ENCODE peak calls at places on chromosomes 11 and 22, in nine cellular contexts. D, X, M, Q, J, S, P, C and G are unnamed samples.

GRCh38 chr22:26429458-26430238 is 588 bp downstream of the ASPHD2 start:
- DNase-seq in J (no peak), S (no peak), D (no peak), M (no peak), P (no peak), X (no peak), C (no peak), Q (no peak), G (no peak)

GRCh38 chr11:109964487-109964886 is 128.7 kb upstream of the ZC3H12C start:
- DNase-seq in X (no peak), P (no peak), J (no peak), D (no peak), Q (no peak), C (no peak), S (no peak), M (no peak), G (no peak)

GRCh38 chr22:24427500-24428164 is at the start of gene ADORA2A:
- DNase-seq in X (peak), C (no peak), Q (no peak), S (no peak), J (no peak), M (no peak), D (no peak), P (no peak), G (peak)

GRCh38 chr11:28674432-28675076 is 566.4 kb downstream of the METTL15 start:
- DNase-seq in M (peak), J (peak), P (no peak), Q (no peak), X (no peak), D (peak), S (peak), C (peak), G (no peak)

GRCh38 chr22:29713156-29713715 is 6.6 kb upstream of the CABP7 start:
- DNase-seq in Q (no peak), D (no peak), S (no peak), J (no peak), X (no peak), P (no peak), C (no peak), M (no peak), G (no peak)

GRCh38 chr22:45207981-45208664 is 32.6 kb downstream of the KIAA0930 start:
- DNase-seq in M (no peak), P (no peak), C (peak), X (no peak), J (peak), S (no peak), Q (no peak), D (no peak), G (no peak)

GRCh38 chr11:74806267-74806666 is 57.6 kb downstream of the RNF169 start:
- DNase-seq in M (no peak), S (peak), P (no peak), X (no peak), Q (no peak), C (no peak), D (no peak), J (no peak), G (no peak)

GRCh38 chr11:36131719-36132349 is 157.4 kb downstream of the COMMD9 start:
- DNase-seq in P (no peak), M (no peak), D (no peak), Q (peak), C (no peak), S (peak), J (peak), X (peak), G (peak)

GRCh38 chr11:23473782-23474181 is 613.5 kb upstream of the CCDC179 start:
- DNase-seq in Q (no peak), S (no peak), D (no peak), P (no peak), C (no peak), J (no peak), M (no peak), X (no peak), G (no peak)

GRCh38 chr11:64856382-64857227 is 12.2 kb upstream of the CDC42BPG start:
- DNase-seq in M (no peak), S (peak), J (peak), P (peak), X (no peak), D (peak), C (no peak), Q (peak), G (peak)

GRCh38 chr11:118913411-118914125 is 12.2 kb downstream of the BCL9L start:
- DNase-seq in P (no peak), D (no peak), M (no peak), S (no peak), Q (no peak), C (no peak), X (no peak), J (no peak), G (no peak)

GRCh38 chr11:93740802-93741093 is 547 bp downstream of the TAF1D start:
- DNase-seq in S (peak), C (no peak), M (peak), J (peak), P (peak), D (peak), X (peak), Q (peak), G (peak)

GRCh38 chr11:69504576-69505420 is 23.3 kb downstream of the LINC01488 start:
- DNase-seq in M (no peak), X (no peak), P (no peak), D (no peak), J (no peak), C (no peak), Q (no peak), S (no peak), G (no peak)

GRCh38 chr22:26550498-26551033 is 38.3 kb upstream of the TFIP11 start:
- DNase-seq in M (peak), J (peak), C (peak), P (peak), Q (peak), S (no peak), D (peak), X (peak), G (no peak)

GRCh38 chr11:65266210-65266609 is 4.4 kb downstream of the POLA2 start:
- DNase-seq in Q (no peak), M (no peak), S (no peak), D (no peak), C (no peak), J (no peak), X (no peak), P (no peak), G (no peak)

GRCh38 chr11:77047007-77047927 is 13.1 kb downstream of the B3GNT6 start:
- DNase-seq in Q (peak), C (peak), D (peak), M (peak), S (peak), P (no peak), J (peak), X (peak), G (peak)

GRCh38 chr11:32892355-32893090 is at the start of gene QSER1:
- DNase-seq in X (peak), C (no peak), P (peak), J (peak), D (peak), M (no peak), S (peak), Q (peak), G (peak)

GRCh38 chr22:33020721-33021120 is 37.5 kb downstream of the SYN3 start:
- DNase-seq in Q (no peak), P (no peak), J (no peak), D (no peak), C (no peak), S (no peak), M (no peak), X (no peak), G (no peak)

GRCh38 chr22:33402325-33402724 is 344.1 kb upstream of the SYN3 start:
- DNase-seq in P (no peak), M (no peak), D (no peak), C (no peak), Q (no peak), S (no peak), J (no peak), X (no peak), G (no peak)

GRCh38 chr11:123544631-123545375 is 109.6 kb downstream of the SCN3B start:
- DNase-seq in D (no peak), Q (peak), J (no peak), C (no peak), X (no peak), P (no peak), S (no peak), M (no peak), G (no peak)

GRCh38 chr11:122642971-122643370 is 12.6 kb upstream of the UBASH3B start:
- DNase-seq in C (no peak), X (no peak), P (no peak), J (no peak), Q (no peak), S (peak), M (no peak), D (no peak), G (no peak)

GRCh38 chr11:117852309-117852708 is 24.1 kb downstream of the FXYD6 start:
- DNase-seq in M (no peak), S (no peak), Q (no peak), C (no peak), J (no peak), X (no peak), P (no peak), D (no peak), G (no peak)

GRCh38 chr11:110186456-110186855 is 93.3 kb downstream of the ZC3H12C start:
- DNase-seq in Q (no peak), C (no peak), M (no peak), X (no peak), J (no peak), P (no peak), D (no peak), S (no peak), G (no peak)

GRCh38 chr22:48099671-48100070 is 1337.2 kb downstream of the TBC1D22A start:
- DNase-seq in J (no peak), S (no peak), Q (no peak), M (no peak), C (no peak), P (peak), X (peak), D (no peak), G (peak)

GRCh38 chr22:50303848-50304527 is 3.5 kb downstream of the PLXNB2 start:
- DNase-seq in C (no peak), P (no peak), X (peak), Q (peak), S (peak), M (no peak), J (peak), D (peak), G (peak)
- H3K4me3 ChIP-seq in C (peak), P (peak), X (no peak), Q (no peak), S (peak), M (peak), J (no peak), D (peak), G (peak)

GRCh38 chr11:67439321-67440228 is 2.1 kb upstream of the PTPRCAP start:
- DNase-seq in D (peak), P (no peak), C (no peak), Q (no peak), M (no peak), X (no peak), S (peak), J (no peak), G (peak)
- TF ChIP-seq CTCF in D (peak), P (no peak), C (peak), Q (no peak), M (peak), X (no peak), S (peak), J (no peak), G (no peak)

GRCh38 chr11:86218125-86219081 is 26.1 kb upstream of the EED start:
- DNase-seq in J (peak), M (peak), Q (peak), S (peak), C (peak), X (peak), P (peak), D (peak), G (peak)
- H3K4me3 ChIP-seq in J (peak), M (peak), Q (no peak), S (peak), C (no peak), X (peak), P (peak), D (no peak), G (peak)

GRCh38 chr22:16783930-16784354 is 41.3 kb downstream of the XKR3 start:
- DNase-seq in S (peak), P (no peak), D (no peak), C (no peak), X (no peak), Q (no peak), M (no peak), J (peak), G (no peak)
- TF ChIP-seq CTCF in S (no peak), P (no peak), D (peak), C (peak), X (peak), Q (no peak), M (peak), J (peak), G (no peak)